ENCODE peak calls at places on chromosomes 5 and 9, in ten cellular contexts. E is posterior cingulate gyrus; D is activated CD8-positive, alpha-beta T cell treated with anti-CD3 and anti-CD28 coated beads, Interleukin-2, amount 10 ng/mL, durations not matched to agents 7 days and 5 days; C is T-cell; T is activated CD4-positive, CD25-positive, alpha-beta regulatory T cell treated with anti-CD3 and anti-CD28 coated beads, Interleukin-2, amount 50 U/mL, for 72 hours; O is prostate gland; R is GM03348; X is hypothalamus; A is stomach; H is central memory CD4-positive, alpha-beta T cell. Z is an unnamed sample.
A peak's percentile ranks its signal among the peaks of the same experiment; 100 is the strongest.

GRCh38 chr5:77560677-77561263 is 68.7 kb upstream of the WDR41 start:
- DNase-seq in E (no peak), A (no peak), C (no peak), D (no peak), H (no peak), O (peak; percentile 5), X (no peak), T (no peak), R (peak; percentile 45), Z (no peak)

GRCh38 chr5:142012186-142012785 is 541 bp downstream of the GNPDA1 start:
- DNase-seq in H (peak; percentile 21), X (no peak), A (peak; percentile 43), R (peak; percentile 57), E (peak; percentile 88), O (no peak), T (peak; percentile 65), C (peak; percentile 42), D (peak; percentile 66), Z (peak; percentile 88)

GRCh38 chr9:18922161-18922910 is 110.7 kb downstream of the SAXO1 start:
- DNase-seq in E (no peak), O (no peak), C (no peak), D (no peak), X (no peak), T (no peak), A (no peak), R (peak; percentile 48), H (no peak), Z (no peak)

GRCh38 chr5:150302301-150303069 is at the start of gene ARSI:
- DNase-seq in A (no peak), X (no peak), D (no peak), E (peak; percentile 78), R (peak; percentile 86), H (no peak), O (no peak), C (no peak), T (no peak), Z (peak; percentile 76)

GRCh38 chr5:142865631-142866030 is 95.5 kb downstream of the ARHGAP26 start:
- DNase-seq in D (no peak), C (no peak), R (no peak), T (no peak), H (no peak), O (no peak), E (no peak), A (no peak), X (no peak), Z (no peak)

GRCh38 chr5:149962040-149962439 is 1.5 kb downstream of the SLC26A2 start:
- DNase-seq in D (peak; percentile 22), H (no peak), E (no peak), X (no peak), O (no peak), A (no peak), R (peak; percentile 79), T (no peak), C (no peak), Z (no peak)

GRCh38 chr9:124411514-124412227 is 3.6 kb downstream of the PSMB7 start:
- DNase-seq in H (no peak), O (no peak), X (no peak), T (no peak), R (peak; percentile 58), C (no peak), E (no peak), A (no peak), D (no peak), Z (no peak)

GRCh38 chr5:169251685-169252084 is 49.3 kb downstream of the SLIT3 start:
- DNase-seq in H (no peak), A (no peak), C (no peak), D (no peak), O (no peak), T (no peak), X (no peak), E (no peak), R (peak; percentile 34), Z (no peak)

GRCh38 chr9:4164356-4164755 is 135.5 kb downstream of the GLIS3 start:
- DNase-seq in D (no peak), O (no peak), A (no peak), E (no peak), C (no peak), T (no peak), R (no peak), H (no peak), X (no peak), Z (no peak)

GRCh38 chr9:133644968-133645765 is 9.0 kb downstream of the DBH start:
- DNase-seq in E (no peak), D (no peak), A (no peak), O (no peak), R (no peak), X (no peak), T (no peak), H (no peak), C (no peak), Z (no peak)

GRCh38 chr5:149647334-149647733 is 66.0 kb downstream of the ARHGEF37 start:
- DNase-seq in X (no peak), D (no peak), H (no peak), R (no peak), T (no peak), O (no peak), A (no peak), C (no peak), E (no peak), Z (no peak)

GRCh38 chr9:99096409-99096808 is 8.5 kb upstream of the TGFBR1 start:
- DNase-seq in O (no peak), X (no peak), R (no peak), A (no peak), T (no peak), E (no peak), C (no peak), H (no peak), D (no peak), Z (no peak)

GRCh38 chr9:78369644-78370219 is 72.8 kb downstream of the PSAT1 start:
- DNase-seq in D (peak; percentile 67), E (peak; percentile 93), T (peak; percentile 57), R (peak; percentile 71), A (peak; percentile 71), C (peak; percentile 35), X (peak; percentile 17), H (peak; percentile 29), O (peak; percentile 57), Z (peak; percentile 65)

Z was measured in aorta.